ENCODE peak calls at places on chromosome 6, in nine cellular contexts. G is HCT116, Q is HepG2, A is GM12878, C is A549, Z is K562, H is endothelial cell of umbilical vein, N is H1, S is SK-N-SH. Y is an unnamed sample.

GRCh38 chr6:100300221-100300736 is 164.4 kb downstream of the SIM1 start:
- DNase-seq in N (no peak), G (peak), S (no peak), Q (peak), C (peak), A (no peak), Z (no peak), H (peak), Y (no peak)

GRCh38 chr6:157569543-157569942 is 188.6 kb downstream of the ZDHHC14 start:
- DNase-seq in H (no peak), Z (no peak), N (no peak), S (no peak), C (no peak), A (no peak), Q (no peak), G (no peak), Y (no peak)

GRCh38 chr6:125789576-125790402 is 971 bp upstream of the NCOA7 start:
- DNase-seq in Q (peak), H (peak), G (no peak), A (no peak), S (peak), C (peak), Z (peak), N (peak), Y (peak)

GRCh38 chr6:81759782-81760181 is 7.3 kb upstream of the TENT5A start:
- DNase-seq in C (peak), S (no peak), G (no peak), Z (no peak), N (no peak), A (no peak), H (no peak), Q (no peak), Y (peak)

GRCh38 chr6:4180653-4181255 is 45.4 kb upstream of the ECI2 start:
- DNase-seq in Z (peak), A (no peak), N (no peak), H (peak), G (peak), S (peak), C (peak), Q (peak), Y (peak)

GRCh38 chr6:47238456-47238995 is 71.2 kb downstream of the TNFRSF21 start:
- DNase-seq in C (no peak), Q (no peak), S (no peak), Z (no peak), H (no peak), A (no peak), N (no peak), G (no peak), Y (no peak)

GRCh38 chr6:165244524-165245247 is 64.7 kb downstream of the C6orf118 start:
- DNase-seq in Q (no peak), G (no peak), A (no peak), H (no peak), C (no peak), N (peak), Z (no peak), S (no peak), Y (no peak)

GRCh38 chr6:147055821-147056392 is 148.3 kb upstream of the STXBP5 start:
- DNase-seq in Z (no peak), C (no peak), A (no peak), G (no peak), N (no peak), H (no peak), Q (no peak), S (no peak), Y (no peak)

GRCh38 chr6:166512567-166512966 is 73.9 kb downstream of the RAMACL start:
- DNase-seq in C (no peak), N (no peak), G (peak), A (no peak), H (no peak), S (no peak), Q (no peak), Z (no peak), Y (peak)

GRCh38 chr6:136719280-136720044 is 72.8 kb downstream of the MAP3K5 start:
- DNase-seq in A (peak), C (no peak), N (no peak), G (no peak), H (no peak), Q (no peak), Z (no peak), S (no peak), Y (no peak)

GRCh38 chr6:159979136-159979874 is 10.4 kb downstream of the IGF2R start:
- DNase-seq in G (no peak), N (no peak), S (no peak), Q (peak), Z (no peak), H (peak), A (peak), C (no peak), Y (peak)

GRCh38 chr6:135946674-135947073 is 95.2 kb downstream of the PDE7B start:
- DNase-seq in S (no peak), G (no peak), Z (no peak), H (peak), C (no peak), N (no peak), Q (no peak), A (no peak), Y (no peak)

GRCh38 chr6:31652925-31653724 is 664 bp upstream of the BAG6 start:
- DNase-seq in S (peak), Z (peak), A (no peak), C (no peak), H (no peak), N (no peak), G (no peak), Q (peak), Y (peak)

GRCh38 chr6:158789115-158789917 is 29.9 kb downstream of the EZR start:
- DNase-seq in A (no peak), C (no peak), N (no peak), G (no peak), Q (no peak), S (no peak), H (no peak), Z (no peak), Y (no peak)

GRCh38 chr6:39962831-39963230 is 28.6 kb upstream of the MOCS1 start:
- DNase-seq in Q (no peak), A (no peak), C (no peak), N (no peak), H (no peak), G (no peak), S (no peak), Z (no peak), Y (no peak)

GRCh38 chr6:46756469-46757205 is 9.9 kb downstream of the ANKRD66 start:
- DNase-seq in G (no peak), C (no peak), S (no peak), Z (no peak), A (no peak), H (no peak), Q (no peak), N (no peak), Y (no peak)

GRCh38 chr6:112781236-112781635 is 434.1 kb downstream of the RFPL4B start:
- DNase-seq in G (no peak), C (peak), S (no peak), Q (peak), A (no peak), N (no peak), Z (no peak), H (peak), Y (no peak)

GRCh38 chr6:13383280-13384163 is 55.2 kb upstream of the TBC1D7 start:
- DNase-seq in G (no peak), Z (no peak), H (no peak), C (peak), A (peak), S (no peak), N (no peak), Q (peak), Y (no peak)

GRCh38 chr6:297571-298232 is 5.4 kb downstream of the DUSP22 start:
- DNase-seq in Q (no peak), S (no peak), H (no peak), A (no peak), Z (no peak), G (no peak), N (no peak), C (no peak), Y (peak)

GRCh38 chr6:164069352-164070022 is 655.0 kb downstream of the QKI start:
- DNase-seq in H (peak), A (no peak), C (no peak), G (no peak), Z (no peak), Q (no peak), S (no peak), N (no peak), Y (no peak)

GRCh38 chr6:15615837-15616236 is 47.0 kb downstream of the DTNBP1 start:
- DNase-seq in H (no peak), G (no peak), N (no peak), C (no peak), Q (peak), Z (no peak), S (no peak), A (no peak), Y (no peak)

GRCh38 chr6:159852877-159853276 is 37.9 kb upstream of the MAS1 start:
- DNase-seq in A (no peak), C (peak), H (no peak), G (no peak), S (no peak), N (no peak), Q (no peak), Z (no peak), Y (peak)

GRCh38 chr6:154246723-154247118 is 109.9 kb downstream of the IPCEF1 start:
- DNase-seq in Z (no peak), A (no peak), S (no peak), C (no peak), H (no peak), N (no peak), Q (no peak), G (no peak), Y (no peak)

GRCh38 chr6:31157543-31158139 is at the start of gene CCHCR1:
- DNase-seq in H (no peak), G (no peak), Q (no peak), S (peak), Z (peak), C (no peak), N (no peak), A (no peak), Y (no peak)

GRCh38 chr6:5457983-5458683 is 196.8 kb downstream of the FARS2 start:
- DNase-seq in Z (no peak), H (no peak), N (no peak), A (no peak), S (no peak), G (no peak), C (no peak), Q (no peak), Y (no peak)

GRCh38 chr6:35168461-35168861 is 27.3 kb upstream of the TCP11 start:
- DNase-seq in H (no peak), Z (no peak), G (no peak), C (no peak), N (no peak), Q (no peak), S (no peak), A (no peak), Y (no peak)

GRCh38 chr6:136762022-136762975 is 30.0 kb downstream of the MAP3K5 start:
- DNase-seq in N (no peak), Q (no peak), H (no peak), C (no peak), A (no peak), S (no peak), Z (no peak), G (no peak), Y (peak)

GRCh38 chr6:170268216-170269129 is 22.4 kb downstream of the DLL1 start:
- DNase-seq in C (no peak), Z (no peak), H (no peak), Q (no peak), N (no peak), S (no peak), G (no peak), A (no peak), Y (no peak)

GRCh38 chr6:165884813-165885765 is 222.0 kb upstream of the PDE10A start:
- DNase-seq in C (peak), N (peak), Q (peak), H (peak), G (peak), Z (peak), S (peak), A (peak), Y (peak)

GRCh38 chr6:107603029-107603428 is 113.1 kb downstream of the SOBP start:
- DNase-seq in H (no peak), S (no peak), Q (no peak), G (no peak), A (no peak), C (no peak), N (no peak), Z (no peak), Y (no peak)

GRCh38 chr6:74044417-74045096 is 348.6 kb downstream of the CD109 start:
- DNase-seq in S (no peak), N (no peak), C (peak), H (no peak), Q (no peak), G (no peak), Z (no peak), A (no peak), Y (no peak)

GRCh38 chr6:30612687-30613248 is 4.3 kb downstream of the PPP1R10 start:
- DNase-seq in H (no peak), C (no peak), Q (no peak), Z (no peak), G (no peak), A (no peak), N (no peak), S (no peak), Y (no peak)

GRCh38 chr6:160137989-160138835 is 16.6 kb downstream of the SLC22A1 start:
- DNase-seq in S (peak), Z (peak), G (peak), A (peak), Q (peak), N (peak), H (peak), C (peak), Y (peak)

GRCh38 chr6:1136415-1136774 is 175.5 kb upstream of the FOXQ1 start:
- DNase-seq in N (no peak), Z (no peak), G (no peak), Q (no peak), A (no peak), H (no peak), S (no peak), C (no peak), Y (no peak)

GRCh38 chr6:43676962-43677606 is 10.5 kb downstream of the MRPS18A start:
- DNase-seq in G (no peak), Q (no peak), A (no peak), C (no peak), S (no peak), N (no peak), H (no peak), Z (no peak), Y (no peak)

GRCh38 chr6:72788188-72788587 is 166.3 kb downstream of the KCNQ5 start:
- DNase-seq in Z (no peak), S (no peak), A (no peak), N (no peak), H (no peak), Q (no peak), G (no peak), C (peak), Y (no peak)

GRCh38 chr6:71496018-71496800 is 207.6 kb downstream of the OGFRL1 start:
- DNase-seq in Z (no peak), N (no peak), G (no peak), H (peak), S (no peak), A (peak), Q (no peak), C (no peak), Y (no peak)
- H3K4me3 ChIP-seq in Z (no peak), N (no peak), G (no peak), H (peak), S (no peak), A (peak), Q (no peak), C (no peak), Y (no peak)

GRCh38 chr6:24994812-24995211 is 59.1 kb upstream of the RIPOR2 start:
- DNase-seq in A (no peak), Z (no peak), H (no peak), S (no peak), N (no peak), G (no peak), Q (no peak), C (no peak), Y (no peak)

GRCh38 chr6:24997905-24998304 is 62.1 kb upstream of the RIPOR2 start:
- DNase-seq in S (no peak), H (no peak), N (no peak), C (no peak), A (no peak), Z (no peak), G (no peak), Q (no peak), Y (no peak)

GRCh38 chr6:24997186-24997585 is 61.4 kb upstream of the RIPOR2 start:
- DNase-seq in Q (no peak), G (no peak), N (no peak), A (no peak), Z (no peak), H (no peak), C (no peak), S (no peak), Y (no peak)

GRCh38 chr6:24995270-24995669 is 59.5 kb upstream of the RIPOR2 start:
- DNase-seq in S (no peak), A (no peak), N (no peak), G (no peak), Q (no peak), Z (no peak), C (no peak), H (no peak), Y (no peak)

GRCh38 chr6:24996145-24996836 is 60.5 kb upstream of the RIPOR2 start:
- DNase-seq in Q (no peak), H (no peak), Z (no peak), S (no peak), A (no peak), G (no peak), N (no peak), C (no peak), Y (peak)
- TF ChIP-seq MAX in Q (no peak), H (no peak), Z (no peak), S (no peak), A (no peak), G (no peak), N (no peak), C (no peak), Y (no peak)

DNA sequence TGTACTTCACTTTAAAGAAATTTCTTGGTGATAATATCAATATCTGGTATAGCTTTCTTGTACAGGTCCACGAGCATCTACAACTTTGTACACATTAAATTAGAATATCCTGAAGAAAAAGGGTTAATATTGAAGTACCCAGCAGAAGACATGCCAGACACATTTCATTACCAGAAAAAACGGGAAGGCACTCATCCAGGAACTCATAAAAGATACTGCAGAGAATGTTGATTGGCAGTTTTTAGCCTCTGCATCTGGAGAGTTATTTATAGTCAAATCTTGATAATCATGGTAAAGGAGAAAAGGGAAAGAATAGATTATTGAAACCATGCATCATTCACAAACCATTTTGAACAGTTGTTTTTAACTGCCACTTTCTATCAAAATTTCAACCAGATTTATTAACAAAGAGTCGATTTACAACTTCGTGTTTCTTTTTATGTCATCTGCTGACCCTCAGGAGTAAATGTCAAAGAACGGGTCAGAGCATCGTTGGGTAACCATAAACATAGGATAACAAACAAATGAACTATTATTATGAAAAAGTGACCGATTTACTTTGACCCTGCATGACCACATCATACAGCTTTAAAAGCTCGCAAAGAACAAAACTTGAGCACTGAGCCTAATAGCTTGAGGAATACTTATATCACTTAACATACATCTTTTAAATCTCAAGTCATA is 229.2 kb upstream of the SGK1 start:
- DNase-seq in Z (no peak), Q (no peak), S (no peak), G (no peak), A (no peak), N (no peak), H (no peak), C (no peak), Y (no peak)
- TF ChIP-seq CTCF in Z (no peak), Q (no peak), S (no peak), G (no peak), A (no peak), N (no peak), H (no peak), C (no peak), Y (no peak)

DNA sequence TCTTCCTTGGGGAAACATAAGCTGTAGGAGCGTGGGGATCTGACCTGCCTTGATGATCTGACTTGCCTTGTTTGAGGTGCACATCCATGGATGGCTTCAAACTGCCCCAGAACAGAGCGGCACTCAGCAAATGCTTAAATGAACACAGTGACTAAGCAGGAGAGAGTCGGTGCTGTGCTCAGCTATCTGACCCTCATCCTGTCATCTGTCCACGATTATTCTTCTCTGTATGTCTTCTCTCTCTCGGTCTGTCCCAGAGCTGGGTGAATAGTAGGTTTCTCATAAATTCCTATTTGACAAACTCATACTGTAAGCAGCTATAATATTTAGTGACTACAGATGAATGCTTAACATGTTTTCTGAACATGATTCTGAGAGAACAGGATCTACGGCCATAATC is 37.3 kb downstream of the TRAM2 start:
- DNase-seq in Z (peak), S (no peak), Q (no peak), G (no peak), H (no peak), C (no peak), N (no peak), A (no peak), Y (no peak)
- H3K4me3 ChIP-seq in Z (no peak), S (peak), Q (no peak), G (no peak), H (no peak), C (no peak), N (no peak), A (no peak), Y (no peak)

DNA sequence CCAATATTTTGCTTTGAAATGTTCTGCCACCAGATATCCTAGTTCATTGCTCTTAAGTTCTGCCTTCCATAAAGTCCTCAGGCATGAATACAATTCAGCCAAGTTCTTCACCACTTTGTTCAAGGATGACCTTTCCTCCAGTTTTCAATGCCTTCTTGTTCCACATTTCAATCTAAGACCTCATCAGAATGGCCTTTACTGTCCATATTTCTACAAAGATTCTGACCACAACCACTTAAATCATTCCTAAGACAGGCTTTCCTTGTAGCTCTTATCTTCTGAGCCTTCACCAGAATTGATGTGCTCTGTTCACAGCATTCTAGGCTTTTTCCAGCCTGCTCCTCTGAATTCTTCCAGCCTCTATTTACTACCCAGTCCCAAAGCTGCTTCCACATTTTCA is 319.0 kb downstream of the HACE1 start:
- DNase-seq in N (no peak), Z (no peak), H (no peak), C (no peak), G (no peak), Q (no peak), S (no peak), A (no peak), Y (no peak)
- TF ChIP-seq MAX in N (no peak), Z (no peak), H (no peak), C (no peak), G (no peak), Q (no peak), S (no peak), A (no peak), Y (no peak)